ENCODE peak calls at places on chromosomes 1 and 21, in ten cellular contexts. X is GM23338, S is HCT116, W is SK-N-SH, H is OCI-LY7, G is PC-3, E is hepatocyte, Z is MM.1S, B is GM23248, Y is Karpas-422. C is an unnamed sample.

GRCh38 chr1:167526659-167527383 is 8.5 kb upstream of the CD247 start:
- DNase-seq in W (no peak), X (no peak), H (no peak), B (no peak), S (no peak), E (no peak), Z (no peak), G (no peak), Y (no peak), C (no peak)

GRCh38 chr1:156502749-156503671 is 2.4 kb upstream of the MEF2D start:
- DNase-seq in Z (no peak), B (peak; percentile 93), G (peak; percentile 98), E (peak; percentile 82), S (peak; percentile 94), X (peak; percentile 98), Y (peak; percentile 44), W (no peak), H (peak; percentile 30), C (peak; percentile 77)

GRCh38 chr21:40143822-40144525 is 276.7 kb downstream of the PCP4 start:
- DNase-seq in G (peak; percentile 71), Y (peak; percentile 87), H (peak; percentile 51), X (peak; percentile 75), W (peak; percentile 69), E (peak; percentile 83), S (peak; percentile 6), B (peak; percentile 61), Z (peak; percentile 74), C (no peak)

GRCh38 chr1:163307479-163308171 is 14.1 kb upstream of the NUF2 start:
- DNase-seq in H (no peak), X (no peak), S (no peak), B (peak; percentile 90), Y (no peak), Z (no peak), G (peak; percentile 40), W (no peak), E (no peak), C (no peak)

GRCh38 chr1:65056866-65057265 is 90.5 kb upstream of the JAK1 start:
- DNase-seq in B (no peak), H (no peak), Y (no peak), Z (no peak), S (no peak), W (no peak), X (no peak), G (no peak), E (no peak), C (no peak)

GRCh38 chr1:112196731-112197130 is 199.3 kb upstream of the CTTNBP2NL start:
- DNase-seq in X (no peak), W (no peak), E (no peak), Y (no peak), S (no peak), Z (no peak), G (no peak), B (peak; percentile 11), H (no peak), C (peak; percentile 16)

GRCh38 chr1:93328809-93329477 is 16.8 kb upstream of the DR1 start:
- DNase-seq in Z (peak; percentile 70), E (peak; percentile 11), W (peak; percentile 23), S (no peak), B (peak; percentile 43), X (no peak), Y (no peak), G (peak; percentile 11), H (peak; percentile 74), C (no peak)

GRCh38 chr1:218462116-218462515 is 117.0 kb downstream of the TGFB2 start:
- DNase-seq in G (no peak), X (no peak), B (no peak), Y (no peak), Z (no peak), W (no peak), E (no peak), H (no peak), S (no peak), C (no peak)

GRCh38 chr1:235675152-235675890 is 25.7 kb upstream of the GNG4 start:
- DNase-seq in W (no peak), E (peak; percentile 72), Y (no peak), G (no peak), X (peak; percentile 27), Z (no peak), H (no peak), S (no peak), B (no peak), C (no peak)

GRCh38 chr1:235670157-235670776 is 20.7 kb upstream of the GNG4 start:
- DNase-seq in B (no peak), X (peak; percentile 65), G (no peak), W (no peak), E (no peak), Z (no peak), H (no peak), S (peak; percentile 7), Y (no peak), C (no peak)

GRCh38 chr1:235671992-235672391 is 22.4 kb upstream of the GNG4 start:
- DNase-seq in X (no peak), G (no peak), B (no peak), E (no peak), Z (no peak), S (no peak), H (no peak), W (no peak), Y (no peak), C (no peak)

GRCh38 chr1:235669277-235669676 is 19.7 kb upstream of the GNG4 start:
- DNase-seq in H (no peak), S (no peak), Y (no peak), Z (no peak), X (no peak), W (no peak), B (no peak), E (no peak), G (no peak), C (no peak)

DNA sequence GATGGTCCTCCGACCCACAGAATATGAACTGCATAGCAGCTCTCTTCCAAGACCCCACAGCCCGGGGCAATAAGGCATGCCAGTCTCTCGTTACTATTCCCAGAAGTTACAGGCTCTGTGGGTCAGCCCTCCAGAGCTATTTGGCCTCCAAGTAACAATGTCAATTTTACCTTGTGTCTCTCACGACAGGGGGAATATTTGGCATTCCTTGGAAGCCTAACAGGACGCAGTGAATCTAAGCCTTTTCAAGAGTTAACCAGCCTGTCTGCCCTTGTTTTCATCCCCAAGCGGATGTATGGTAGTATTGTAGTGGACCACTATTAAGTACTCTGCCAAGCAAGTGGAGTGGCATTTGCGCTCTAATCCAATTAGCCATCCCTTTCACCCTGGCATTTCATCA is 24.4 kb upstream of the GNG4 start:
- DNase-seq in Y (no peak), X (peak; percentile 70), H (no peak), W (no peak), G (no peak), E (no peak), S (no peak), Z (no peak), B (no peak), C (no peak)
- H3K9me2 ChIP-seq in Y (no peaks in the 10 kb centered on the region), X (peaks cover 3% of the 10 kb centered on the region), H (no peaks in the 10 kb centered on the region), W (no peaks in the 10 kb centered on the region), G (no peaks in the 10 kb centered on the region), E (no peaks in the 10 kb centered on the region), S (no peaks in the 10 kb centered on the region), Z (no peaks in the 10 kb centered on the region), B (no peaks in the 10 kb centered on the region), C (peaks cover 5% of the 10 kb centered on the region)

GRCh38 chr1:184366992-184367391 is 19.8 kb upstream of the C1orf21 start:
- DNase-seq in W (no peak), X (no peak), H (no peak), Y (no peak), S (no peak), Z (no peak), G (no peak), B (peak; percentile 15), E (peak; percentile 15), C (no peak)
- H3K9me2 ChIP-seq in W (no peaks in the 10 kb centered on the region), X (no peaks in the 10 kb centered on the region), H (no peaks in the 10 kb centered on the region), Y (no peaks in the 10 kb centered on the region), S (no peaks in the 10 kb centered on the region), Z (no peaks in the 10 kb centered on the region), G (no peaks in the 10 kb centered on the region), B (no peaks in the 10 kb centered on the region), E (no peaks in the 10 kb centered on the region), C (no peaks in the 10 kb centered on the region)

GRCh38 chr1:240104662-240105061 is 13.0 kb downstream of the FMN2 start:
- DNase-seq in G (peak; percentile 74), B (no peak), W (no peak), Z (no peak), X (no peak), E (no peak), Y (no peak), H (no peak), S (no peak), C (no peak)

GRCh38 chr1:240109920-240110685 is 18.4 kb downstream of the FMN2 start:
- DNase-seq in X (no peak), Z (no peak), G (peak; percentile 32), W (no peak), B (no peak), H (no peak), E (no peak), S (no peak), Y (no peak), C (no peak)

GRCh38 chr1:240109130-240109529 is 17.4 kb downstream of the FMN2 start:
- DNase-seq in H (no peak), Y (no peak), G (no peak), B (no peak), E (no peak), X (no peak), Z (no peak), W (no peak), S (no peak), C (no peak)

GRCh38 chr1:240111558-240111957 is 19.9 kb downstream of the FMN2 start:
- DNase-seq in Y (no peak), W (no peak), G (peak; percentile 34), Z (no peak), H (no peak), X (peak; percentile 35), S (no peak), E (peak; percentile 41), B (no peak), C (no peak)

DNA sequence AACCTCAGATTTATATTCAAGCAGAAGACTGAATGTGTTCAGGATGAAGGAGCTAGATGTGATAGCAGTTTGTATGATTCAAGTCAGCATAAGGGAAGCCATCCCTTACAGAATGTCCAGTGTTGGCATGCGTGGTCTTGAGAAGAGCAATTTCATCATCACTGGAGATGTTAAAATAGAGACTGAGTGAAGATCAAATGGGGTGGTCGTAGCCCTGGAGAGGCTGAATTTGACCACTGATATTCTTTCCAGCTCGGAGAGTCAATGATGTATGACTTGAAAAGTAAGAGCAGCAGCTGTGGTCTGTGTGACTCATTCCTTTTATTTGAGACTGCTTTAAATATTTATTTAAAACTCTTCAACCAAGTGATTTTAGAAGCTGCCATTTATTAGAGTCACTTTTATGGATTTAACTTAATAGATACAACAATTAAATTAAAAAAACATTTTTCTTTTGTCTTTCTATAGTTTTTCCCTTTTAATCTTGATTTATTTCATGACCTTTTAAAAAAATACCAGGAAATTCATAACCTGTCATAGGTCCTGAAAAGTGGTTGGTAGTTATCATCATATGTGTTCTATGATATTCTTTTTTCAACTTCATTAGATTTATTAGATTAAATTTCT is 15.5 kb downstream of the FMN2 start:
- DNase-seq in H (no peak), S (no peak), G (peak; percentile 74), Y (peak; percentile 44), Z (no peak), X (no peak), B (peak; percentile 82), E (no peak), W (no peak), C (no peak)
- H3K9me2 ChIP-seq in H (no peaks in the 10 kb centered on the region), S (no peaks in the 10 kb centered on the region), G (peaks cover 3% of the 10 kb centered on the region), Y (no peaks in the 10 kb centered on the region), Z (no peaks in the 10 kb centered on the region), X (no peaks in the 10 kb centered on the region), B (no peaks in the 10 kb centered on the region), E (no peaks in the 10 kb centered on the region), W (no peaks in the 10 kb centered on the region), C (no peaks in the 10 kb centered on the region)

DNA sequence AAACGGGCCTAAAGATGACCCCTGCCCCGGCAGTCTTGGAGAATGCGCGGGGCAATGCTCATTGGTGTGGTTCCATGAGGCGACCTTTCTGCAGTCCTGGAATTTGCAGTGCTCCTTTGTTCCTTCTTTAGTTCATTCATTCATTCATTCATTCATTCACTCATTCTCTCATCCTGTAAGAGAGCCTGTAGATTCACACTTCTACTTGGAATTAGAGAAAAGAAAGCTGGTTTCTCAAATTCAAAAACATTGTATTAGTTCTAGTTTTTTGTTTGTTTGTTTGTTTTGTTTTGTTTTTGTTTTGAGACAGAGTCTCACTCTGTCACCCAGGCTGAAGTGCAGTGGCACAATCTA is 31.6 kb downstream of the PAX7 start:
- DNase-seq in B (no peak), X (no peak), E (no peak), Z (no peak), G (no peak), W (no peak), S (no peak), Y (no peak), H (no peak), C (no peak)
- H3K9me2 ChIP-seq in B (no peaks in the 10 kb centered on the region), X (no peaks in the 10 kb centered on the region), E (no peaks in the 10 kb centered on the region), Z (no peaks in the 10 kb centered on the region), G (no peaks in the 10 kb centered on the region), W (no peaks in the 10 kb centered on the region), S (no peaks in the 10 kb centered on the region), Y (no peaks in the 10 kb centered on the region), H (no peaks in the 10 kb centered on the region), C (no peaks in the 10 kb centered on the region)